ENCODE peak calls at places on chromosomes 7 and 10, in six cellular contexts. N is A549, W is prostate gland, I is H1, U is GM12878, E is upper lobe of left lung. K is an unnamed sample.

GRCh38 chr7:3300221-3300650 is 816 bp upstream of the SDK1 start:
- DNase-seq in N (no peak), W (no peak), I (no peak), U (no peak), E (no peak), K (peak; percentile 70)

GRCh38 chr7:158657189-158657746 is 47.3 kb downstream of the NCAPG2 start:
- DNase-seq in N (no peak), W (no peak), I (no peak), U (peak; percentile 5), E (peak; percentile 58), K (no peak)

GRCh38 chr10:71765176-71765906 is 8.0 kb downstream of the VSIR start:
- DNase-seq in N (no peak), W (no peak), I (no peak), U (no peak), E (no peak), K (no peak)

GRCh38 chr10:52128056-52128683 is 185.9 kb upstream of the DKK1 start:
- DNase-seq in N (no peak), W (no peak), I (no peak), U (no peak), E (no peak), K (no peak)

GRCh38 chr10:35058134-35058533 is 32.0 kb downstream of the CUL2 start:
- DNase-seq in N (peak; percentile 44), W (no peak), I (no peak), U (peak; percentile 20), E (no peak), K (no peak)

GRCh38 chr7:44484482-44485313 is 5.8 kb downstream of the NUDCD3 start:
- DNase-seq in N (no peak), W (no peak), I (no peak), U (no peak), E (no peak), K (no peak)

GRCh38 chr7:106986450-106986977 is 58.0 kb upstream of the PRKAR2B start:
- DNase-seq in N (no peak), W (no peak), I (no peak), U (no peak), E (no peak), K (no peak)

GRCh38 chr7:36984051-36984492 is 259.8 kb upstream of the AOAH start:
- DNase-seq in N (no peak), W (no peak), I (no peak), U (no peak), E (no peak), K (no peak)

GRCh38 chr10:48659790-48660189 is 24.9 kb upstream of the WDFY4 start:
- DNase-seq in N (no peak), W (no peak), I (no peak), U (no peak), E (no peak), K (no peak)

GRCh38 chr7:134757938-134758337 is 21.5 kb upstream of the CALD1 start:
- DNase-seq in N (no peak), W (no peak), I (no peak), U (no peak), E (no peak), K (peak; percentile 26)

GRCh38 chr7:132590162-132590561 is 13.9 kb upstream of the PLXNA4 start:
- DNase-seq in N (no peak), W (no peak), I (no peak), U (no peak), E (no peak), K (no peak)

GRCh38 chr7:93228302-93228701 is 2.0 kb upstream of the HEPACAM2 start:
- DNase-seq in N (peak; percentile 38), W (peak; percentile 40), I (no peak), U (peak; percentile 31), E (no peak), K (no peak)

GRCh38 chr7:447523-447922 is 72.1 kb downstream of the PDGFA start:
- DNase-seq in N (no peak), W (no peak), I (no peak), U (no peak), E (no peak), K (no peak)

GRCh38 chr7:73841689-73842247 is 548 bp downstream of the METTL27 start:
- DNase-seq in N (peak; percentile 44), W (no peak), I (no peak), U (no peak), E (peak; percentile 82), K (no peak)

GRCh38 chr7:111679944-111680343 is 117.7 kb upstream of the IMMP2L start:
- DNase-seq in N (no peak), W (no peak), I (no peak), U (no peak), E (no peak), K (no peak)

GRCh38 chr10:123275183-123275549 is 121.0 kb downstream of the BUB3 start:
- DNase-seq in N (no peak), W (no peak), I (no peak), U (no peak), E (peak; percentile 62), K (no peak)

GRCh38 chr10:72292223-72292691 is 18.5 kb downstream of the DDIT4 start:
- DNase-seq in N (no peak), W (peak; percentile 37), I (no peak), U (no peak), E (no peak), K (no peak)

GRCh38 chr10:77583527-77583926 is 54.1 kb downstream of the KCNMA1 start:
- DNase-seq in N (no peak), W (no peak), I (no peak), U (no peak), E (no peak), K (no peak)

GRCh38 chr10:98260350-98260749 is 7.6 kb downstream of the LOXL4 start:
- DNase-seq in N (no peak), W (no peak), I (no peak), U (no peak), E (no peak), K (no peak)

DNA sequence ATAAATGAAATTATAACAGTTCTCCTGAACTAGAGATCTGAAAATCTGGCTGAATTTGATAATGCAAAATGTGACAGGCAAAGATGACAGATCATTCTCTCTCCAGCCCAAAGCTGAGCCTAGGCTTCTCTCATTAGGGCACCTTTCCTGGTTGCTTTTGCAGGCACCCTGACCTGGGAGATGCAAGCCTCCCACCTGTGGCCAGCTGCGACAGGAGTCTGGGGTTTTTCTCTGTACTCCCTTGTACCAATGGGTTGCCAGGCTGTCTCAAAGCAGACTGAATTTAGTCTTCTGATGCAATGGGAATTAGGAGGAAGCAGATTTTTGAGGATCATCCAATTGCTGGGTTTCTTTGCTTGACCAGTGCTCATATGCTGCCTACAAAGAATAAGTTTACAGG is 85.0 kb upstream of the EFCAB10 start:
- DNase-seq in N (no peak), W (no peak), I (no peak), U (no peak), E (no peak), K (no peak)
- TF ChIP-seq POLR2A in N (no peak), W (no peak), I (no peak), U (no peak), E (no peak), K (no peak)

DNA sequence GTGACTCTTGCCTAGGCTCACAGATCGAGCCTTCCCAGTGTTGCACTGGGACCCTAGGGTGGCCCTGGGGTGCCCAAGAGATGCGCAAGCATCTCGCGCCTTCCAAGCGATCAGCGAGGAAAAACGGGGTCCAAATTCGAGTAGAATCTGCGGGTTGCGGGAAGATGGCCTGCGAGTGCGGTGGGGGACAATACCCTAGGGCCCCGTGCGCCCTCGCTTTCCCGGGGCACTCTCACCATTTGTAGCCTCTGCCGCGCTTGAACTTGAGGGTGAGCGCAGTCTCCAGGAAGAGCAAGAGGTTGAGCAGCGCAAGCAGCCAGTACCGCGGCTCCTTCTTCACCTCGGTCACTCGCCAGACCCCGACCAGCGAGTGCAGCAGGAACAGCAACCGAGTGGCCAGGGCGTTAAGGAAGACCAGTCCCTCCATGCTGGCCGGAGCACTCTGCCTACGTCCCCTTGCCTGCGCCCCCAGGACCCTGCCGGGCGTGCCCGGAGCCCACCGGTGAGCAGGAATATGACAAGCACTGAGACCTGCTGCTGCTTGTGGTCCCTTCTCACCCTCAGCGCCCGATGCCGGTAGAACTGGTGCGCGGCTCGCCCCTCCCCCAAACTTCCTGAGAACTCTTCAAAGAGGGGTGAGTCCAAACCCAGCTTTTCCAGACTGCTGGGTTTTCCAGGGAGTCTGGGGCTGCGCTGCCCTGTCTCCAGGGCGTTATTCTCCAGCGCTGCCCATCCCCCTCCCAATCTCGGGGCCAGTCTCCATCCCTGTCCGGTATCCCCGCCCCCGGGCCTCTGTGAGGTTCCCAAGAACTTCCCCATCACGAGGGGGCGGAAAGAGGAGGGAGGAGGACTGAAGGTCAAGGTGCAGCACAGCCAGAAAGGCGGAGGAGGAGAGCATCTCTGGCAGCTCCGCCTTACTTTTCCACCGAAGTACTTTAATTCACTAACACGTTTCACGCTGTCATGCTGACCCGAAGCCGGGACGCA is at the start of gene TMEM26:
- DNase-seq in N (peak; percentile 31), W (peak; percentile 11), I (peak; percentile 25), U (no peak), E (peak; percentile 74), K (no peak)
- H3K4me3 ChIP-seq in N (peak within 1 kb of the TSS; percentile 59), W (peak within 1 kb of the TSS; percentile 46), I (peak within 1 kb of the TSS; percentile 84), U (no peak within 1 kb of the TSS), E (peak within 1 kb of the TSS; percentile 51), K (peak within 1 kb of the TSS; percentile 55)

GRCh38 chr7:34759477-34760125 is 101.6 kb downstream of the NPSR1 start:
- DNase-seq in N (peak; percentile 26), W (no peak), I (no peak), U (no peak), E (no peak), K (no peak)
- TF ChIP-seq CTCF in N (peak; percentile 63), W (peak; percentile 33), I (peak; percentile 76), U (peak; percentile 56), E (peak; percentile 44), K (peak; percentile 29)

DNA sequence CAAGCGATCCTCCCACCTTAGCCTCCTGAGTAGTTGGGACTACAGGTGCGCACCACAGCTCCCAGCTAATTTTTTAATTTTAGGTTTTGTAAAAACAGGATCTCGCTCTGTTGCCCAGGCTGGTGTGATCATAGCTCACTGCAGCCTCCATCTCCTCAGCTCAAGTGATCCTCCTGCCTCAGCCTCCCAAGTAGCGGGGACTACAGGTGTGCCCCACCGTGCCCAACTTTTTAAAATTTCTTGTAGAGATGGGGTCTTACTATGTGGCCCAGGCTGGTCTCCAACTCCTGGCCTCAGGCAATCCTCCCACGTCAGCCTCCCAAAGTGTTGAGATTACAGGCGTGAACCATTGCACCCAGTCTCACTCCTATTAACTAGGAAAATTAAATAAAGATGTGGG is 7.5 kb downstream of the TMEM225B start:
- DNase-seq in N (no peak), W (no peak), I (no peak), U (no peak), E (no peak), K (peak; percentile 29)
- TF ChIP-seq POLR2A in N (no peak), W (no peak), I (no peak), U (no peak), E (no peak), K (no peak)

K was measured in esophagus muscularis mucosa.